ENCODE peak calls at places on chromosome 14, in seven cellular contexts. One of them, this sample, is unnamed.

GRCh38 chr14:44316647-44317432 is 190.2 kb downstream of the FSCB start:
- DNase-seq in coronary artery: no peak
- DNase-seq in pancreas: peak
- DNase-seq in lower lobe of right lung: no peak
- DNase-seq in dorsolateral prefrontal cortex: no peak
- DNase-seq in H1: no peak
- DNase-seq in naive thymus-derived CD4-positive, alpha-beta T cell: no peak
- DNase-seq in this sample: no peak

GRCh38 chr14:87229131-87229530 is 763.9 kb downstream of the GALC start:
- DNase-seq in pancreas: no peak
- DNase-seq in coronary artery: no peak
- DNase-seq in lower lobe of right lung: no peak
- DNase-seq in naive thymus-derived CD4-positive, alpha-beta T cell: no peak
- DNase-seq in H1: no peak
- DNase-seq in dorsolateral prefrontal cortex: no peak
- DNase-seq in this sample: no peak

GRCh38 chr14:74784634-74785033 is 21.5 kb downstream of the YLPM1 start:
- DNase-seq in pancreas: no peak
- DNase-seq in H1: no peak
- DNase-seq in naive thymus-derived CD4-positive, alpha-beta T cell: peak
- DNase-seq in coronary artery: no peak
- DNase-seq in dorsolateral prefrontal cortex: no peak
- DNase-seq in lower lobe of right lung: no peak
- DNase-seq in this sample: no peak

GRCh38 chr14:72560331-72560730 is 333.6 kb downstream of the DPF3 start:
- DNase-seq in lower lobe of right lung: no peak
- DNase-seq in coronary artery: no peak
- DNase-seq in naive thymus-derived CD4-positive, alpha-beta T cell: no peak
- DNase-seq in dorsolateral prefrontal cortex: no peak
- DNase-seq in pancreas: no peak
- DNase-seq in H1: no peak
- DNase-seq in this sample: no peak

GRCh38 chr14:54322241-54322640 is 74.6 kb upstream of the CDKN3 start:
- DNase-seq in pancreas: no peak
- DNase-seq in coronary artery: no peak
- DNase-seq in H1: no peak
- DNase-seq in dorsolateral prefrontal cortex: no peak
- DNase-seq in naive thymus-derived CD4-positive, alpha-beta T cell: no peak
- DNase-seq in lower lobe of right lung: no peak
- DNase-seq in this sample: no peak

GRCh38 chr14:54893151-54893760 is 9.4 kb downstream of the GCH1 start:
- DNase-seq in coronary artery: no peak
- DNase-seq in pancreas: peak
- DNase-seq in dorsolateral prefrontal cortex: no peak
- DNase-seq in naive thymus-derived CD4-positive, alpha-beta T cell: peak
- DNase-seq in H1: no peak
- DNase-seq in lower lobe of right lung: no peak
- DNase-seq in this sample: peak

GRCh38 chr14:24241829-24242443 is 487 bp downstream of the TINF2 start:
- DNase-seq in lower lobe of right lung: peak
- DNase-seq in coronary artery: peak
- DNase-seq in pancreas: peak
- DNase-seq in H1: peak
- DNase-seq in dorsolateral prefrontal cortex: peak
- DNase-seq in naive thymus-derived CD4-positive, alpha-beta T cell: peak
- DNase-seq in this sample: peak

GRCh38 chr14:72818998-72819397 is 74.9 kb downstream of the DPF3 start:
- DNase-seq in H1: no peak
- DNase-seq in dorsolateral prefrontal cortex: no peak
- DNase-seq in pancreas: no peak
- DNase-seq in naive thymus-derived CD4-positive, alpha-beta T cell: no peak
- DNase-seq in lower lobe of right lung: no peak
- DNase-seq in coronary artery: no peak
- DNase-seq in this sample: no peak

GRCh38 chr14:77212933-77213656 is 31.5 kb downstream of the TMEM63C start:
- DNase-seq in H1: peak
- DNase-seq in naive thymus-derived CD4-positive, alpha-beta T cell: no peak
- DNase-seq in coronary artery: no peak
- DNase-seq in lower lobe of right lung: peak
- DNase-seq in pancreas: peak
- DNase-seq in dorsolateral prefrontal cortex: peak
- DNase-seq in this sample: peak

GRCh38 chr14:95313707-95314106 is 6.0 kb downstream of the CLMN start:
- DNase-seq in pancreas: peak
- DNase-seq in naive thymus-derived CD4-positive, alpha-beta T cell: no peak
- DNase-seq in H1: no peak
- DNase-seq in dorsolateral prefrontal cortex: peak
- DNase-seq in coronary artery: peak
- DNase-seq in lower lobe of right lung: peak
- DNase-seq in this sample: no peak

DNA sequence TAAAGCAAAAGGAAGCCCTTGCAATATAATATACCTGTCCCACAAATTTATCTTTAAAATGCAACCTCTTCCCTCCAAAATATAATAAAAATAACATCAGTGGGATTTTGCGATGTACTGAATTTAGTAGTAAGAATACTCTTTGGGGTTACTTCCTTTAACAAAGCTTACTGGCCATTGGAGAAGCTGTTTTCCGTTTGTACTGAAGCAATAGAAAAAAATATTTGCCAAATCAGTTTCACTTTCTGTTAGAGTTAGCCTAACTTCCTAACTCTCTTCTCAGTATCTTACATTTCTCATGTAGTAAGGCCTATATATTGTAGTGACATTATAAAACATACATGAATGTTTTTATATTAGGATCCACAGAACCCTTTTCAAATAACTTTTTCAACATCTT is 3.7 kb downstream of the MAX start:
- DNase-seq in naive thymus-derived CD4-positive, alpha-beta T cell: peak
- DNase-seq in pancreas: no peak
- DNase-seq in dorsolateral prefrontal cortex: no peak
- DNase-seq in H1: no peak
- DNase-seq in coronary artery: no peak
- DNase-seq in lower lobe of right lung: no peak
- DNase-seq in this sample: peak
- H3K27ac ChIP-seq in naive thymus-derived CD4-positive, alpha-beta T cell: peak
- H3K27ac ChIP-seq in pancreas: no peak
- H3K27ac ChIP-seq in dorsolateral prefrontal cortex: no peak
- H3K27ac ChIP-seq in H1: no peak
- H3K27ac ChIP-seq in coronary artery: peak
- H3K27ac ChIP-seq in lower lobe of right lung: peak
- H3K27ac ChIP-seq in this sample: peak

GRCh38 chr14:103163199-103163598 is 39.9 kb downstream of the TNFAIP2 start:
- DNase-seq in coronary artery: peak
- DNase-seq in dorsolateral prefrontal cortex: no peak
- DNase-seq in naive thymus-derived CD4-positive, alpha-beta T cell: no peak
- DNase-seq in H1: no peak
- DNase-seq in lower lobe of right lung: no peak
- DNase-seq in pancreas: no peak
- DNase-seq in this sample: no peak
- H3K27ac ChIP-seq in coronary artery: no peak
- H3K27ac ChIP-seq in dorsolateral prefrontal cortex: no peak
- H3K27ac ChIP-seq in naive thymus-derived CD4-positive, alpha-beta T cell: no peak
- H3K27ac ChIP-seq in H1: no peak
- H3K27ac ChIP-seq in lower lobe of right lung: no peak
- H3K27ac ChIP-seq in pancreas: no peak
- H3K27ac ChIP-seq in this sample: no peak

GRCh38 chr14:92033912-92034687 is 5.8 kb downstream of the TRIP11 start:
- DNase-seq in dorsolateral prefrontal cortex: no peak
- DNase-seq in coronary artery: no peak
- DNase-seq in naive thymus-derived CD4-positive, alpha-beta T cell: no peak
- DNase-seq in pancreas: peak
- DNase-seq in H1: no peak
- DNase-seq in lower lobe of right lung: no peak
- DNase-seq in this sample: no peak
- H3K27ac ChIP-seq in dorsolateral prefrontal cortex: no peak
- H3K27ac ChIP-seq in coronary artery: no peak
- H3K27ac ChIP-seq in naive thymus-derived CD4-positive, alpha-beta T cell: peak
- H3K27ac ChIP-seq in pancreas: peak
- H3K27ac ChIP-seq in H1: no peak
- H3K27ac ChIP-seq in lower lobe of right lung: no peak
- H3K27ac ChIP-seq in this sample: no peak

GRCh38 chr14:105316968-105317498 is 2.5 kb downstream of the PACS2 start:
- DNase-seq in lower lobe of right lung: no peak
- DNase-seq in dorsolateral prefrontal cortex: no peak
- DNase-seq in coronary artery: no peak
- DNase-seq in naive thymus-derived CD4-positive, alpha-beta T cell: no peak
- DNase-seq in pancreas: no peak
- DNase-seq in H1: no peak
- DNase-seq in this sample: no peak

GRCh38 chr14:105317546-105317945 is 3.0 kb downstream of the PACS2 start:
- DNase-seq in dorsolateral prefrontal cortex: peak
- DNase-seq in coronary artery: no peak
- DNase-seq in H1: no peak
- DNase-seq in pancreas: no peak
- DNase-seq in naive thymus-derived CD4-positive, alpha-beta T cell: no peak
- DNase-seq in lower lobe of right lung: no peak
- DNase-seq in this sample: no peak

GRCh38 chr14:105315211-105315721 is 718 bp downstream of the PACS2 start:
- DNase-seq in lower lobe of right lung: peak
- DNase-seq in pancreas: peak
- DNase-seq in coronary artery: no peak
- DNase-seq in H1: peak
- DNase-seq in naive thymus-derived CD4-positive, alpha-beta T cell: peak
- DNase-seq in dorsolateral prefrontal cortex: no peak
- DNase-seq in this sample: peak

GRCh38 chr14:105316563-105316941 is 2.0 kb downstream of the PACS2 start:
- DNase-seq in H1: no peak
- DNase-seq in dorsolateral prefrontal cortex: no peak
- DNase-seq in pancreas: no peak
- DNase-seq in coronary artery: no peak
- DNase-seq in naive thymus-derived CD4-positive, alpha-beta T cell: no peak
- DNase-seq in lower lobe of right lung: no peak
- DNase-seq in this sample: no peak

DNA sequence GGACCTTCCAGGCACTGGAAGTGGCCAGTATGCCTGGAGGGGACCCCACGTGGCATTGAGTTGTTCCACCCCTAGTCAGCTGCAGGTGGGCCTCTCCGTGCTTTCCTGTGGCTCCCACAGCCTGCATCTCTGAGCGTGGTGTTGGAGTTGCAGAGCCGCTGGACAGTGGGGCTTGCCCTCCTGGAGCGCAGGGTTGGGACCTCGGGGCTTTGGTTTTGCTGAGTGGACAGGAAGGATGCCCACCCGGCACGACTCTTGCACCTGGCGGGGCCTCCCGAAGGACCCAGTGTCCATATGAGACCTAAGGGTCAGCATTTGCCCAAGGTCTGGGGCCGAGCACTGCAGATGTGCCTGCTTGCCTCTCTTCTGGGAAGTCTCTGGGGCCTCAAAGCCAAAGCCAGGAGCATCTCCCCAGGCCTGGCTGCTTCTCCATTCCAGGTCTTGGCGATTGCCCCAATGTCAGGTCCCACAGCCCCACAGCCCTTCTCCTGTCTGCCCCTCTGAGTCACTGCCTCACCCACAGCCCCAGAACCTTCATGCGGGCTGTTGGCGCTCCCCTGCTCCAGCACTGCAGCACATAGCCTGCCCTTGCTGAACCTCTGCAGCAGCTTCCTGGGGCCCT is 1.5 kb downstream of the PACS2 start:
- DNase-seq in naive thymus-derived CD4-positive, alpha-beta T cell: no peak
- DNase-seq in lower lobe of right lung: no peak
- DNase-seq in dorsolateral prefrontal cortex: no peak
- DNase-seq in pancreas: peak
- DNase-seq in H1: no peak
- DNase-seq in coronary artery: no peak
- DNase-seq in this sample: no peak
- H3K27ac ChIP-seq in naive thymus-derived CD4-positive, alpha-beta T cell: peak
- H3K27ac ChIP-seq in lower lobe of right lung: peak
- H3K27ac ChIP-seq in dorsolateral prefrontal cortex: peak
- H3K27ac ChIP-seq in pancreas: peak
- H3K27ac ChIP-seq in H1: no peak
- H3K27ac ChIP-seq in coronary artery: peak
- H3K27ac ChIP-seq in this sample: no peak

This sample was measured in OCI-LY7.